ENCODE peak calls at places on chromosomes 1 and 21, in six cellular contexts. One of them, this sample, is unnamed. For H3K27me3, the result is how much of the 10 kb centered on the place peaks cover.

GRCh38 chr1:27382950-27383627 is at the start of gene CD164L2:
- DNase-seq in SJCRH30: no peak
- DNase-seq in CD4-positive, alpha-beta T cell: no peak
- DNase-seq in CD8-positive, alpha-beta T cell: peak
- DNase-seq in MG63: no peak
- DNase-seq in AG04450: no peak
- DNase-seq in this sample: peak

GRCh38 chr1:231632119-231632518 is 5.5 kb downstream of the DISC1 start:
- DNase-seq in SJCRH30: no peak
- DNase-seq in CD4-positive, alpha-beta T cell: no peak
- DNase-seq in CD8-positive, alpha-beta T cell: no peak
- DNase-seq in MG63: no peak
- DNase-seq in AG04450: no peak
- DNase-seq in this sample: peak

GRCh38 chr1:196115641-196116040 is 492.6 kb downstream of the KCNT2 start:
- DNase-seq in SJCRH30: no peak
- DNase-seq in CD4-positive, alpha-beta T cell: no peak
- DNase-seq in CD8-positive, alpha-beta T cell: no peak
- DNase-seq in MG63: peak
- DNase-seq in AG04450: peak
- DNase-seq in this sample: peak

GRCh38 chr1:119714583-119714982 is 2.8 kb downstream of the PHGDH start:
- DNase-seq in SJCRH30: no peak
- DNase-seq in CD4-positive, alpha-beta T cell: no peak
- DNase-seq in CD8-positive, alpha-beta T cell: no peak
- DNase-seq in MG63: peak
- DNase-seq in AG04450: no peak
- DNase-seq in this sample: no peak

GRCh38 chr21:36887983-36888382 is 78.5 kb downstream of the HLCS start:
- DNase-seq in SJCRH30: peak
- DNase-seq in CD4-positive, alpha-beta T cell: no peak
- DNase-seq in CD8-positive, alpha-beta T cell: no peak
- DNase-seq in MG63: no peak
- DNase-seq in AG04450: no peak
- DNase-seq in this sample: no peak

GRCh38 chr1:25927541-25928265 is 21.5 kb upstream of the STMN1 start:
- DNase-seq in SJCRH30: peak
- DNase-seq in CD4-positive, alpha-beta T cell: no peak
- DNase-seq in CD8-positive, alpha-beta T cell: no peak
- DNase-seq in MG63: no peak
- DNase-seq in AG04450: no peak
- DNase-seq in this sample: no peak

GRCh38 chr1:206890690-206891089 is 6.6 kb upstream of the IL24 start:
- DNase-seq in SJCRH30: no peak
- DNase-seq in CD4-positive, alpha-beta T cell: no peak
- DNase-seq in CD8-positive, alpha-beta T cell: no peak
- DNase-seq in MG63: peak
- DNase-seq in AG04450: no peak
- DNase-seq in this sample: peak

GRCh38 chr1:190098107-190098506 is 379.6 kb downstream of the BRINP3 start:
- DNase-seq in SJCRH30: no peak
- DNase-seq in CD4-positive, alpha-beta T cell: no peak
- DNase-seq in CD8-positive, alpha-beta T cell: no peak
- DNase-seq in MG63: no peak
- DNase-seq in AG04450: no peak
- DNase-seq in this sample: no peak

GRCh38 chr1:26275580-26276431 is 4.1 kb upstream of the SH3BGRL3 start:
- DNase-seq in SJCRH30: peak
- DNase-seq in CD4-positive, alpha-beta T cell: peak
- DNase-seq in CD8-positive, alpha-beta T cell: peak
- DNase-seq in MG63: peak
- DNase-seq in AG04450: peak
- DNase-seq in this sample: peak

GRCh38 chr21:15976807-15977206 is 247.0 kb downstream of the USP25 start:
- DNase-seq in SJCRH30: no peak
- DNase-seq in CD4-positive, alpha-beta T cell: no peak
- DNase-seq in CD8-positive, alpha-beta T cell: no peak
- DNase-seq in MG63: no peak
- DNase-seq in AG04450: no peak
- DNase-seq in this sample: no peak

GRCh38 chr1:242629396-242629795 is 104.9 kb upstream of the PLD5 start:
- DNase-seq in SJCRH30: no peak
- DNase-seq in CD4-positive, alpha-beta T cell: no peak
- DNase-seq in CD8-positive, alpha-beta T cell: no peak
- DNase-seq in MG63: peak
- DNase-seq in AG04450: no peak
- DNase-seq in this sample: no peak

GRCh38 chr1:18352640-18353245 is 128.0 kb upstream of the KLHDC7A start:
- DNase-seq in SJCRH30: no peak
- DNase-seq in CD4-positive, alpha-beta T cell: no peak
- DNase-seq in CD8-positive, alpha-beta T cell: no peak
- DNase-seq in MG63: no peak
- DNase-seq in AG04450: no peak
- DNase-seq in this sample: no peak

GRCh38 chr1:18350783-18351182 is 129.9 kb upstream of the KLHDC7A start:
- DNase-seq in SJCRH30: no peak
- DNase-seq in CD4-positive, alpha-beta T cell: no peak
- DNase-seq in CD8-positive, alpha-beta T cell: no peak
- DNase-seq in MG63: no peak
- DNase-seq in AG04450: no peak
- DNase-seq in this sample: no peak

GRCh38 chr1:18353528-18353927 is 127.2 kb upstream of the KLHDC7A start:
- DNase-seq in SJCRH30: no peak
- DNase-seq in CD4-positive, alpha-beta T cell: no peak
- DNase-seq in CD8-positive, alpha-beta T cell: no peak
- DNase-seq in MG63: no peak
- DNase-seq in AG04450: no peak
- DNase-seq in this sample: no peak

GRCh38 chr1:18353992-18354391 is 126.7 kb upstream of the KLHDC7A start:
- DNase-seq in SJCRH30: no peak
- DNase-seq in CD4-positive, alpha-beta T cell: no peak
- DNase-seq in CD8-positive, alpha-beta T cell: no peak
- DNase-seq in MG63: no peak
- DNase-seq in AG04450: no peak
- DNase-seq in this sample: no peak

GRCh38 chr1:18351735-18352134 is 129.0 kb upstream of the KLHDC7A start:
- DNase-seq in SJCRH30: peak
- DNase-seq in CD4-positive, alpha-beta T cell: no peak
- DNase-seq in CD8-positive, alpha-beta T cell: no peak
- DNase-seq in MG63: no peak
- DNase-seq in AG04450: no peak
- DNase-seq in this sample: no peak
- H3K27me3 ChIP-seq in SJCRH30: under half
- H3K27me3 ChIP-seq in CD4-positive, alpha-beta T cell: under half
- H3K27me3 ChIP-seq in CD8-positive, alpha-beta T cell: under half
- H3K27me3 ChIP-seq in MG63: under half
- H3K27me3 ChIP-seq in AG04450: under half
- H3K27me3 ChIP-seq in this sample: under half

GRCh38 chr1:222893255-222893654 is 78.4 kb downstream of the DISP1 start:
- DNase-seq in SJCRH30: no peak
- DNase-seq in CD4-positive, alpha-beta T cell: no peak
- DNase-seq in CD8-positive, alpha-beta T cell: no peak
- DNase-seq in MG63: peak
- DNase-seq in AG04450: no peak
- DNase-seq in this sample: no peak

GRCh38 chr1:222889445-222889844 is 74.6 kb downstream of the DISP1 start:
- DNase-seq in SJCRH30: no peak
- DNase-seq in CD4-positive, alpha-beta T cell: no peak
- DNase-seq in CD8-positive, alpha-beta T cell: no peak
- DNase-seq in MG63: no peak
- DNase-seq in AG04450: no peak
- DNase-seq in this sample: no peak

GRCh38 chr1:222892137-222892763 is 77.4 kb downstream of the DISP1 start:
- DNase-seq in SJCRH30: no peak
- DNase-seq in CD4-positive, alpha-beta T cell: no peak
- DNase-seq in CD8-positive, alpha-beta T cell: no peak
- DNase-seq in MG63: no peak
- DNase-seq in AG04450: no peak
- DNase-seq in this sample: no peak

GRCh38 chr1:222891578-222891977 is 76.7 kb downstream of the DISP1 start:
- DNase-seq in SJCRH30: no peak
- DNase-seq in CD4-positive, alpha-beta T cell: no peak
- DNase-seq in CD8-positive, alpha-beta T cell: no peak
- DNase-seq in MG63: no peak
- DNase-seq in AG04450: no peak
- DNase-seq in this sample: no peak

GRCh38 chr1:222890702-222891101 is 75.9 kb downstream of the DISP1 start:
- DNase-seq in SJCRH30: no peak
- DNase-seq in CD4-positive, alpha-beta T cell: no peak
- DNase-seq in CD8-positive, alpha-beta T cell: no peak
- DNase-seq in MG63: no peak
- DNase-seq in AG04450: no peak
- DNase-seq in this sample: no peak
- H3K27me3 ChIP-seq in SJCRH30: under half
- H3K27me3 ChIP-seq in CD4-positive, alpha-beta T cell: under half
- H3K27me3 ChIP-seq in CD8-positive, alpha-beta T cell: under half
- H3K27me3 ChIP-seq in MG63: under half
- H3K27me3 ChIP-seq in AG04450: under half
- H3K27me3 ChIP-seq in this sample: under half

DNA sequence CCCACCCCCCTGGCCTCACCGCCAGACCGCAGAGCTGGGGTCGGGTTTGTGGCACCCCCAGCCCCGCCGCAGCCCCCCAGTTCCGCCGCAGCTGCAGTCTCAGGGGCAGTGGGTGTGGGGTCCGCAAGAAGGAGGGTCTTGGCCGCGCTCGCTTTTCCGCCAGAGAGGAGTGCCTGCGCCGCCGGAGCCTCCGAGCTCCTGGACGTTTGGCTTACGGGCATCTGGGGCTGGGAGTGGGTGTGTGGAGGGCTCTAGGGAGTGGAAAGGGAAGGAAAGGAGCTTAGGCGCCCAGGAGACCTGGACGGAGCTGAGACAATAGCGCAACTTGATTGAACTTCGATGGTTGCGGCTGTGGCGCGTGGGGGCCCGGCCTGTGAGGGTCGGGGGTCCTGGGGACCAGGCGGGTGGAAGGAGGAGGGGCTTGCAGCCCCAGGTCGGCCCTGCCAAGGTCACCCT is 88.8 kb upstream of the IPO9 start:
- DNase-seq in SJCRH30: no peak
- DNase-seq in CD4-positive, alpha-beta T cell: no peak
- DNase-seq in CD8-positive, alpha-beta T cell: peak
- DNase-seq in MG63: no peak
- DNase-seq in AG04450: no peak
- DNase-seq in this sample: no peak
- H3K27me3 ChIP-seq in SJCRH30: under half
- H3K27me3 ChIP-seq in CD4-positive, alpha-beta T cell: under half
- H3K27me3 ChIP-seq in CD8-positive, alpha-beta T cell: under half
- H3K27me3 ChIP-seq in MG63: under half
- H3K27me3 ChIP-seq in AG04450: under half
- H3K27me3 ChIP-seq in this sample: under half

DNA sequence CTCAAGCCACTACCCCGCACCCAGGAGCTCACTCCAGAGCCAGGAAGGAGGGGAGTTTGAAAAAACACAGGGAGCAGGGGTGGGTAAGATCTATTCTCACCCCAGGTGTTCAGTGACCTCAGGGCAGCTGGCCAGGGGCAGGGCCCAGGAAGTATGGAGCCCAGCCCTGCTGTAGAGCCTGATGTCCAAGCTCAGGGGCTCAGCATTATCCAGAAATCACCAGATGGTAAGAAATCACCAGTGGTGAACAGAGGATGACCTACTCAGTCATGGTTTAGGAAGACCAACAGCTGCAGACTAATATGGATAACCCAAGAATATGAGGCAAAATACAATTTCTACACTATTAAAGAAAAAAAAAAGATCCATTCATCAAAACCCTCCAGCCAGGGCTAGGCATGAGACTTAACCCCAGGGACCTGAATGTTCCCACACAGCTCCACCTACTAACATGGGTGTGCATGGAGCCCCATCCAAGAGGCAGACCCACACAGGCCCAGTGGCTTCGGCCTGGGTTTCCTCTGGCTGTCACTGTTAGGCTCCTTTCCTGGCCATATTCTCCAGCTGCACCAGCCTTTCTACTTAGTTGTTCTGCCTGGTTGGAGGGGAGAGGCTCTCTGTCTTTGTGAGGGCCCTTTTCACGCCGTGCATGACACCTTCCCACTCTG is 67.6 kb downstream of the KCNN3 start:
- DNase-seq in SJCRH30: peak
- DNase-seq in CD4-positive, alpha-beta T cell: no peak
- DNase-seq in CD8-positive, alpha-beta T cell: no peak
- DNase-seq in MG63: no peak
- DNase-seq in AG04450: no peak
- DNase-seq in this sample: no peak
- H3K27me3 ChIP-seq in SJCRH30: under half
- H3K27me3 ChIP-seq in CD4-positive, alpha-beta T cell: under half
- H3K27me3 ChIP-seq in CD8-positive, alpha-beta T cell: under half
- H3K27me3 ChIP-seq in MG63: under half
- H3K27me3 ChIP-seq in AG04450: half or more
- H3K27me3 ChIP-seq in this sample: under half

DNA sequence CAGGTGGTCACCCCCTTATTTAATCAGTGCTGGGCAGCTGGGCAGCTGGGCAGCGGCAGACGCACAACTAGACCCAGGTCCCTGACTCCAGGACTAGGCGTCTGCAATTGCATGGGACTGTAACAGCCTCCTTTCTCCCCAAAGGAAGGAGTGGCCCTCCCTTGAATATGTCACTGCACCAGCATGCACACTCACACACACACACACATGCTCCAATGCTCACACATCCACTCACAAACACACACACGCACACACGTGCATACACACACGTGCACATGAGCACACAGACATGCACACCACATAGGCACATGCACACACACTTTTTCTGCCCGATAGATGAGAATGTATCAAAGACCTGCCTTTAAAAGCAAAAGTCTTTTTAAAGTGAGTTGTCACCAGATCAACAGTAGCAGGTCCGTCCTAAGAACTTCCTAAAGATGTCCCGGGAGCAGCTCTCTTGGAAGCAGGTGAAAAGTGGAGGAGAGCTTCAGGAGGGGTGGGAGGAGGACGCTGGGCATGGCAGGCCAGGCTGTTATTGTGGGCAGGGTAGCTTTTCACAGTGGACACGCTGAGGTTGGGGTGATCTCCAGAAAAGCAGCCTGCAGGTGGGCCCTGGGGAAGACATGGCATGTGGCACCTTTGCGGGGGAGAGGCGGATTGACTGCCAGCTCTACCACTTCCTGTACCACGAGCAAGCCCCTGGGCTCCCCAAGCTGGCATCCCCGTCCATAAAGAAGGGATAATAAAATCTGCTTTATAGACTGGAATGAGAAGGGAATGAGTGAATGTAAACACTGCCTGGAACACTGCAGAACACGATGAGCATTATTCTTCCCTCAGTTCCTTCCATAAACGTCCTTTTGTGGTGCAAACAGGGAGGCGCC is 1.7 kb downstream of the PDE9A start:
- DNase-seq in SJCRH30: no peak
- DNase-seq in CD4-positive, alpha-beta T cell: no peak
- DNase-seq in CD8-positive, alpha-beta T cell: no peak
- DNase-seq in MG63: no peak
- DNase-seq in AG04450: no peak
- DNase-seq in this sample: no peak
- H3K27me3 ChIP-seq in SJCRH30: under half
- H3K27me3 ChIP-seq in CD4-positive, alpha-beta T cell: under half
- H3K27me3 ChIP-seq in CD8-positive, alpha-beta T cell: under half
- H3K27me3 ChIP-seq in MG63: under half
- H3K27me3 ChIP-seq in AG04450: under half
- H3K27me3 ChIP-seq in this sample: under half

This sample was measured in trophoblast cell.